ENCODE peak calls at places on chromosome 16, in five cellular contexts. S is dorsolateral prefrontal cortex; D is D341Med; X is T-cell; Q is stimulated activated CD4-positive, alpha-beta T cell treated with anti-CD3 and anti-CD28 coated beads, Interleukin-2, amount 100 ng/mL, for 48 hours. L is an unnamed sample.

GRCh38 chr16:85366031-85366763 is 246.9 kb upstream of the GSE1 start:
- DNase-seq in Q (no peak), X (no peak), S (no peak), D (no peak), L (no peak)

GRCh38 chr16:51753382-51753781 is 602.3 kb upstream of the SALL1 start:
- DNase-seq in S (no peak), D (no peak), X (no peak), Q (no peak), L (no peak)

GRCh38 chr16:50863673-50864144 is 121.8 kb downstream of the CYLD start:
- DNase-seq in Q (no peak), D (no peak), S (no peak), X (no peak), L (no peak)

GRCh38 chr16:9847146-9847545 is 335.1 kb downstream of the GRIN2A start:
- DNase-seq in D (no peak), S (no peak), Q (no peak), X (no peak), L (peak; percentile 50)

GRCh38 chr16:80285089-80285488 is 255.7 kb upstream of the DYNLRB2 start:
- DNase-seq in S (no peak), D (no peak), X (no peak), Q (no peak), L (peak; percentile 81)

GRCh38 chr16:57801098-57801855 is 1.0 kb downstream of the KIFC3 start:
- DNase-seq in D (no peak), X (no peak), S (no peak), Q (no peak), L (peak; percentile 64)

GRCh38 chr16:30049871-30050270 is 15.7 kb upstream of the ALDOA start:
- DNase-seq in X (no peak), D (no peak), S (peak; percentile 80), Q (no peak), L (no peak)

GRCh38 chr16:88649924-88650748 is 717 bp downstream of the CYBA start:
- DNase-seq in S (no peak), Q (no peak), X (peak; percentile 41), D (no peak), L (no peak)

GRCh38 chr16:9680968-9681367 is 501.3 kb downstream of the GRIN2A start:
- DNase-seq in Q (no peak), D (no peak), X (no peak), S (no peak), L (no peak)

GRCh38 chr16:53061701-53062159 is 6.9 kb downstream of the CHD9 start:
- DNase-seq in S (no peak), X (no peak), Q (peak; percentile 23), D (no peak), L (no peak)

GRCh38 chr16:5510819-5511370 is 413.3 kb upstream of the EEF2KMT start:
- DNase-seq in D (no peak), Q (no peak), X (no peak), S (no peak), L (no peak)

GRCh38 chr16:80318107-80318506 is 222.7 kb upstream of the DYNLRB2 start:
- DNase-seq in S (no peak), Q (no peak), X (no peak), D (no peak), L (no peak)

GRCh38 chr16:76583466-76583865 is 306.3 kb downstream of the CNTNAP4 start:
- DNase-seq in D (peak; percentile 59), S (peak; percentile 61), Q (no peak), X (no peak), L (peak; percentile 33)

GRCh38 chr16:6375471-6376075 is 957.1 kb upstream of the RBFOX1 start:
- DNase-seq in S (no peak), X (no peak), Q (no peak), D (no peak), L (no peak)

GRCh38 chr16:57906385-57907316 is 64.3 kb downstream of the CNGB1 start:
- DNase-seq in D (no peak), Q (no peak), S (no peak), X (no peak), L (no peak)

GRCh38 chr16:78416400-78416799 is 316.9 kb downstream of the WWOX start:
- DNase-seq in X (no peak), D (no peak), Q (no peak), S (no peak), L (no peak)

GRCh38 chr16:65547799-65548446 is 426.1 kb upstream of the CDH11 start:
- DNase-seq in Q (no peak), D (no peak), S (no peak), X (no peak), L (peak; percentile 66)

GRCh38 chr16:84973226-84973625 is 38.1 kb downstream of the ZDHHC7 start:
- DNase-seq in S (no peak), D (no peak), Q (no peak), X (no peak), L (no peak)

GRCh38 chr16:48609453-48610023 is 442 bp downstream of the N4BP1 start:
- DNase-seq in Q (peak; percentile 25), S (peak; percentile 52), X (peak; percentile 47), D (no peak), L (no peak)

GRCh38 chr16:75107505-75107904 is 9.1 kb downstream of the LDHD start:
- DNase-seq in D (no peak), S (no peak), X (no peak), Q (no peak), L (no peak)

GRCh38 chr16:30949655-30950515 is 1.0 kb downstream of the ORAI3 start:
- DNase-seq in Q (no peak), X (no peak), S (no peak), D (no peak), L (no peak)